ENCODE peak calls at places on chromosomes 5 and 9, in six cellular contexts. O is CD8-positive, alpha-beta memory T cell; Z is Ammon's horn; R is HuH-7; D is neural crest cell; U is IMR-90. P is an unnamed sample.

GRCh38 chr5:102809033-102809432 is 53.9 kb downstream of the PAM start:
- DNase-seq in Z (no peak), D (no peak), R (no peak), O (no peak), U (no peak), P (no peak)

GRCh38 chr5:148014276-148014675 is 49.5 kb upstream of the SPINK5 start:
- DNase-seq in U (no peak), O (no peak), R (no peak), Z (no peak), D (no peak), P (no peak)

GRCh38 chr5:54178991-54179390 is 131.4 kb downstream of the ARL15 start:
- DNase-seq in Z (no peak), R (no peak), U (no peak), O (no peak), D (no peak), P (no peak)

GRCh38 chr5:56763711-56764466 is 51.5 kb upstream of the MAP3K1 start:
- DNase-seq in O (no peak), R (peak), U (peak), D (no peak), Z (peak), P (no peak)

GRCh38 chr5:139637438-139638089 is 10.6 kb upstream of the CXXC5 start:
- DNase-seq in O (peak), U (peak), Z (peak), D (peak), R (peak), P (no peak)

GRCh38 chr5:91797581-91797980 is 414.5 kb upstream of the ARRDC3 start:
- DNase-seq in R (no peak), O (no peak), D (no peak), Z (no peak), U (no peak), P (no peak)

GRCh38 chr9:126151031-126151670 is 175.5 kb upstream of the MVB12B start:
- DNase-seq in O (no peak), U (no peak), Z (no peak), D (no peak), R (no peak), P (no peak)

GRCh38 chr9:127789179-127789578 is 3.3 kb downstream of the CDK9 start:
- DNase-seq in R (no peak), D (no peak), U (no peak), Z (no peak), O (no peak), P (no peak)

GRCh38 chr9:127966416-127967150 is 14.2 kb downstream of the EEIG1 start:
- DNase-seq in R (no peak), O (no peak), Z (no peak), D (no peak), U (no peak), P (no peak)

GRCh38 chr9:37104183-37104889 is 16.0 kb upstream of the ZCCHC7 start:
- DNase-seq in O (no peak), U (peak), R (no peak), D (no peak), Z (no peak), P (no peak)

GRCh38 chr9:91865041-91865440 is 85.0 kb downstream of the ROR2 start:
- DNase-seq in Z (no peak), D (no peak), U (no peak), R (no peak), O (no peak), P (no peak)

GRCh38 chr9:97470076-97470475 is 31.4 kb upstream of the TMOD1 start:
- DNase-seq in O (no peak), U (no peak), R (peak), Z (peak), D (no peak), P (no peak)

GRCh38 chr5:109411627-109412026 is 1.9 kb upstream of the PJA2 start:
- DNase-seq in R (no peak), Z (no peak), D (no peak), U (peak), O (no peak), P (no peak)

GRCh38 chr5:97098864-97099454 is 43.5 kb downstream of the LIX1 start:
- DNase-seq in U (no peak), D (no peak), O (no peak), R (no peak), Z (peak), P (no peak)

GRCh38 chr9:33498387-33498786 is 24.7 kb upstream of the NOL6 start:
- DNase-seq in Z (no peak), O (no peak), D (no peak), R (no peak), U (peak), P (no peak)

GRCh38 chr5:56383761-56384160 is 150.6 kb upstream of the ANKRD55 start:
- DNase-seq in R (no peak), U (no peak), O (no peak), Z (no peak), D (no peak), P (no peak)

GRCh38 chr9:96641514-96641913 is 13.6 kb downstream of the PRXL2C start:
- DNase-seq in D (no peak), U (no peak), R (no peak), Z (no peak), O (no peak), P (no peak)

GRCh38 chr9:32533816-32534215 is 7.8 kb upstream of the RIGI start:
- DNase-seq in Z (no peak), U (no peak), D (no peak), R (no peak), O (no peak), P (no peak)

GRCh38 chr5:139064613-139065012 is 133.6 kb downstream of the SIL1 start:
- DNase-seq in D (no peak), O (no peak), R (no peak), U (no peak), Z (no peak), P (no peak)

GRCh38 chr5:61624966-61625681 is 293.1 kb downstream of the ZSWIM6 start:
- DNase-seq in R (no peak), U (no peak), Z (no peak), D (no peak), O (no peak), P (no peak)

GRCh38 chr9:846852-847251 is 5.4 kb downstream of the DMRT1 start:
- DNase-seq in Z (no peak), U (no peak), R (no peak), D (no peak), O (no peak), P (no peak)

GRCh38 chr9:133200631-133201030 is 8.4 kb downstream of the OBP2B start:
- DNase-seq in D (no peak), R (no peak), Z (no peak), O (no peak), U (no peak), P (no peak)

P was measured in neuronal stem cell.